ENCODE peak calls at places on chromosomes 6 and 20, in six cellular contexts. T is heart right ventricle, L is uterus, Y is body of pancreas, H is suprapubic skin, N is astrocyte. A is an unnamed sample. For H3K4me1, the result is how much of the 10 kb centered on the place peaks cover.

GRCh38 chr20:61455508-61456215 is 203.6 kb downstream of the CDH4 start:
- DNase-seq in T (no peak), H (no peak), Y (no peak), L (no peak), N (no peak), A (no peak)

GRCh38 chr20:35828434-35828833 is 56.6 kb downstream of the PHF20 start:
- DNase-seq in Y (peak), L (no peak), H (no peak), T (peak), N (no peak), A (no peak)

GRCh38 chr20:37415118-37416085 is 69.5 kb downstream of the SRC start:
- DNase-seq in T (no peak), H (no peak), L (no peak), N (no peak), Y (no peak), A (no peak)

GRCh38 chr6:17869010-17869752 is 118.3 kb downstream of the KIF13A start:
- DNase-seq in T (no peak), L (no peak), N (peak), Y (no peak), H (no peak), A (no peak)

GRCh38 chr6:81614292-81614691 is 138.2 kb downstream of the TENT5A start:
- DNase-seq in H (no peak), L (no peak), N (peak), T (no peak), Y (peak), A (peak)

GRCh38 chr20:33673411-33674293 is 576 bp downstream of the NECAB3 start:
- DNase-seq in L (no peak), H (no peak), T (no peak), Y (no peak), N (no peak), A (peak)

GRCh38 chr6:14881399-14881798 is 364.5 kb upstream of the JARID2 start:
- DNase-seq in H (no peak), L (no peak), N (peak), Y (no peak), T (no peak), A (no peak)

GRCh38 chr6:166958926-166959861 is 2.8 kb upstream of the RNASET2 start:
- DNase-seq in L (no peak), N (no peak), T (no peak), H (no peak), Y (peak), A (no peak)

GRCh38 chr20:23143098-23143497 is 57.0 kb upstream of the CD93 start:
- DNase-seq in T (no peak), N (peak), Y (peak), H (peak), L (peak), A (peak)

GRCh38 chr6:53433617-53434285 is 85.0 kb upstream of the ELOVL5 start:
- DNase-seq in Y (no peak), N (no peak), L (no peak), H (no peak), T (no peak), A (no peak)

GRCh38 chr6:56814308-56814707 is 140.6 kb upstream of the BEND6 start:
- DNase-seq in T (no peak), N (no peak), H (no peak), Y (no peak), L (no peak), A (no peak)

GRCh38 chr6:78593898-78594666 is 273.3 kb upstream of the IRAK1BP1 start:
- DNase-seq in Y (no peak), T (no peak), H (no peak), N (no peak), L (no peak), A (no peak)

GRCh38 chr6:129500958-129501381 is 209.0 kb downstream of the ARHGAP18 start:
- DNase-seq in Y (no peak), L (no peak), H (no peak), T (no peak), N (peak), A (no peak)

GRCh38 chr6:149431905-149432775 is 32.1 kb downstream of the SUMO4 start:
- DNase-seq in L (peak), Y (peak), T (peak), H (peak), N (peak), A (peak)

GRCh38 chr6:139311826-139312225 is 20.0 kb upstream of the TXLNB start:
- DNase-seq in N (no peak), T (no peak), Y (no peak), H (no peak), L (no peak), A (no peak)

GRCh38 chr6:134307074-134307473 is 10.8 kb downstream of the SGK1 start:
- DNase-seq in T (no peak), H (no peak), N (no peak), Y (peak), L (no peak), A (no peak)

GRCh38 chr6:70872469-70872868 is 84.4 kb downstream of the B3GAT2 start:
- DNase-seq in N (no peak), H (no peak), L (no peak), Y (no peak), T (no peak), A (no peak)

GRCh38 chr6:119350202-119351004 is 842 bp upstream of the MAN1A1 start:
- DNase-seq in H (no peak), L (peak), T (no peak), N (peak), Y (peak), A (no peak)

GRCh38 chr20:62377064-62377461 is 9.8 kb upstream of the RPS21 start:
- DNase-seq in T (no peak), N (no peak), H (no peak), L (no peak), Y (no peak), A (no peak)

GRCh38 chr6:36907781-36908180 is 22.0 kb downstream of the C6orf89 start:
- DNase-seq in T (peak), H (no peak), Y (peak), L (peak), N (peak), A (no peak)

GRCh38 chr20:31709939-31710338 is 12.7 kb downstream of the BCL2L1 start:
- DNase-seq in Y (no peak), H (no peak), N (no peak), L (no peak), T (no peak), A (no peak)
- H3K4me1 ChIP-seq in Y (half or more), H (half or more), N (under half), L (under half), T (half or more), A (half or more)

GRCh38 chr6:85129881-85130280 is 320.0 kb upstream of the NT5E start:
- DNase-seq in Y (peak), L (no peak), N (no peak), T (no peak), H (no peak), A (no peak)

GRCh38 chr6:85124472-85125428 is 325.1 kb upstream of the NT5E start:
- DNase-seq in L (no peak), N (no peak), H (no peak), Y (no peak), T (no peak), A (no peak)

GRCh38 chr6:85127696-85128225 is 322.1 kb upstream of the NT5E start:
- DNase-seq in N (no peak), H (no peak), Y (no peak), L (no peak), T (no peak), A (no peak)

GRCh38 chr6:85127179-85127498 is 322.7 kb upstream of the NT5E start:
- DNase-seq in T (no peak), H (no peak), N (no peak), L (no peak), Y (no peak), A (no peak)

GRCh38 chr6:85126448-85127178 is 323.3 kb upstream of the NT5E start:
- DNase-seq in N (no peak), T (peak), Y (peak), H (peak), L (no peak), A (peak)
- TF ChIP-seq CTCF in N (peak), T (no peak), Y (peak), H (peak), L (peak), A (peak)

GRCh38 chr20:53902968-53903651 is 167.3 kb downstream of the BCAS1 start:
- DNase-seq in Y (no peak), L (no peak), H (no peak), N (no peak), T (no peak), A (no peak)
- H3K4me1 ChIP-seq in Y (under half), L (under half), H (under half), N (half or more), T (under half), A (under half)

GRCh38 chr6:39793528-39793927 is 1.4 kb downstream of the DAAM2 start:
- DNase-seq in N (no peak), L (no peak), Y (no peak), H (peak), T (no peak), A (no peak)

GRCh38 chr6:39791850-39792500 is at the start of gene DAAM2:
- DNase-seq in N (peak), L (peak), H (no peak), T (peak), Y (peak), A (no peak)

GRCh38 chr6:39790772-39791171 is 1.4 kb upstream of the DAAM2 start:
- DNase-seq in Y (peak), T (no peak), H (no peak), N (peak), L (no peak), A (no peak)

GRCh38 chr6:39792501-39793450 is 600 bp downstream of the DAAM2 start:
- DNase-seq in L (peak), Y (peak), T (peak), H (no peak), N (no peak), A (no peak)

GRCh38 chr6:39791311-39791710 is 865 bp upstream of the DAAM2 start:
- DNase-seq in H (no peak), Y (no peak), L (no peak), T (no peak), N (peak), A (no peak)
- TF ChIP-seq CTCF in H (no peak), Y (no peak), L (no peak), T (no peak), N (no peak), A (no peak)

GRCh38 chr20:14303106-14303505 is 34.3 kb downstream of the FLRT3 start:
- DNase-seq in H (no peak), T (no peak), L (no peak), Y (no peak), N (no peak), A (no peak)

GRCh38 chr20:14307956-14308355 is 29.5 kb downstream of the FLRT3 start:
- DNase-seq in H (no peak), Y (no peak), N (no peak), L (no peak), T (no peak), A (no peak)

GRCh38 chr20:14304466-14304865 is 32.9 kb downstream of the FLRT3 start:
- DNase-seq in H (no peak), T (no peak), Y (no peak), N (no peak), L (no peak), A (no peak)
- H3K4me1 ChIP-seq in H (under half), T (under half), Y (under half), N (under half), L (under half), A (under half)

GRCh38 chr6:125519367-125519766 is 217.6 kb upstream of the HDDC2 start:
- DNase-seq in N (peak), L (no peak), T (no peak), H (no peak), Y (no peak), A (no peak)
- TF ChIP-seq CTCF in N (no peak), L (no peak), T (no peak), H (no peak), Y (no peak), A (no peak)

GRCh38 chr20:50635014-50635557 is 56.3 kb downstream of the RIPOR3 start:
- DNase-seq in N (no peak), T (no peak), Y (no peak), L (no peak), H (no peak), A (no peak)
- H3K4me1 ChIP-seq in N (under half), T (under half), Y (under half), L (under half), H (under half), A (under half)

DNA sequence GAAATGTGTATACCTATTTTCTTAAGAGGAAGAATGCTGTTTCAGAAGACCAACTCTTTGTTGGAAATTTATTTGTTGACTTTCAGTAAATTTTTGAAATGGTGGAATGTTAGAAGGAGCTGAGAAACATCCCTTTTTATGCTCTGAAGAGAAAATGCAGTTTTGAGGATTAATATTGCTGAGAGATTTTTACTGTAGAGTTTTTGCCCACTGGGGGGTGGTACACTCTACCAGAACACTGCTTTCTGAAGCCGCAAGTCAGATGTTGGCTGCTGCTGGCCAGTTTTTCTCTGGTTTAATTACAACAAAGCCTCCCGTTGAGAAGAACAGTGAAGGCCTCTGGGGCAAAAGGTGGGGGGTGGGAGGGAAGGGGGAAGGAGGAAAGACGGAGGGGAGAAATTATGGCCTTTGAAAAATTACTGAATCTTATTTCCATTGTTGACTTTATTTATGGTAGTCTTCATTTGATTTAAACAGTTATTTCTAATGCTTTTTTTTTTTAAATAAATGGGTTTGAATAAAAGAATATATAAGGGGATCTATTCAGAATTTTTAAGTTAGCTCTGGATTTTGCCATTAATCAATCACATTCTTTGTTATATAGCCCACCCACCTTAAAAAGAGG is 3.0 kb downstream of the FLRT3 start:
- DNase-seq in Y (peak), L (peak), H (no peak), N (peak), T (no peak), A (peak)
- TF ChIP-seq CTCF in Y (peak), L (peak), H (peak), N (peak), T (no peak), A (peak)